ENCODE peak calls at places on chromosomes 1 and 21, in eight cellular contexts. S is fibroblast of mammary gland, Z is HTR-8/SVneo, I is AG10803, F is fibroblast of lung, C is transverse colon, T is memory B cell, Q is nephron progenitor cell. K is an unnamed sample.

GRCh38 chr21:43312751-43313169 is 114.2 kb downstream of the SIK1 start:
- DNase-seq in F (no peak), S (no peak), C (peak; percentile 84), T (no peak), Q (no peak), I (no peak), Z (no peak), K (no peak)

GRCh38 chr1:197671140-197671539 is 104.1 kb downstream of the DENND1B start:
- DNase-seq in F (peak; percentile 33), Z (no peak), S (peak; percentile 48), Q (no peak), C (no peak), I (peak; percentile 33), T (no peak), K (no peak)

GRCh38 chr1:225454733-225455132 is 26.9 kb upstream of the LBR start:
- DNase-seq in Q (no peak), S (peak; percentile 84), T (no peak), C (peak; percentile 14), F (peak; percentile 76), Z (peak; percentile 70), I (peak; percentile 76), K (no peak)

GRCh38 chr21:21715286-21715969 is 717.2 kb downstream of the NCAM2 start:
- DNase-seq in S (peak; percentile 87), C (no peak), Q (no peak), T (no peak), F (peak; percentile 57), I (peak; percentile 89), Z (peak; percentile 21), K (peak; percentile 49)

GRCh38 chr1:204647114-204647804 is 38.3 kb downstream of the LRRN2 start:
- DNase-seq in T (no peak), C (peak; percentile 44), I (peak; percentile 69), Z (peak; percentile 78), S (peak; percentile 73), Q (peak; percentile 40), F (peak; percentile 67), K (peak; percentile 53)

GRCh38 chr1:198780376-198780775 is 141.5 kb downstream of the PTPRC start:
- DNase-seq in I (no peak), C (no peak), Q (no peak), F (no peak), Z (no peak), T (no peak), S (peak; percentile 29), K (no peak)

GRCh38 chr1:14598007-14598497 is 433 bp upstream of the KAZN start:
- DNase-seq in S (no peak), F (no peak), Z (no peak), C (no peak), T (no peak), I (no peak), Q (peak; percentile 50), K (no peak)

GRCh38 chr21:39696620-39697019 is 48.4 kb upstream of the IGSF5 start:
- DNase-seq in C (peak; percentile 50), T (no peak), F (peak; percentile 1), Z (no peak), I (no peak), S (peak; percentile 9), Q (no peak), K (no peak)

GRCh38 chr1:113291777-113292659 is 98.3 kb upstream of the MAGI3 start:
- DNase-seq in I (no peak), F (no peak), Q (no peak), C (no peak), S (no peak), T (no peak), Z (no peak), K (no peak)

GRCh38 chr1:90710579-90711536 is 6.2 kb downstream of the BARHL2 start:
- DNase-seq in F (no peak), Q (peak; percentile 36), Z (no peak), S (no peak), C (no peak), T (no peak), I (no peak), K (peak; percentile 73)

GRCh38 chr21:38619865-38620513 is 121.7 kb upstream of the ERG start:
- DNase-seq in I (peak; percentile 74), C (no peak), T (no peak), Z (no peak), S (peak; percentile 81), Q (no peak), F (no peak), K (no peak)

GRCh38 chr1:156654700-156655099 is 12.8 kb downstream of the BCAN start:
- DNase-seq in C (no peak), I (no peak), S (peak; percentile 23), T (no peak), Q (no peak), F (no peak), Z (no peak), K (no peak)